ENCODE peak calls at places on chromosomes 7 and 10, in eight cellular contexts. One of them, this sample, is unnamed.

GRCh38 chr7:55131421-55131929 is 112.7 kb downstream of the EGFR start:
- DNase-seq in IMR-90: peak
- DNase-seq in heart left ventricle: peak
- DNase-seq in transverse colon: no peak
- DNase-seq in spleen: no peak
- DNase-seq in tibial nerve: no peak
- DNase-seq in upper lobe of left lung: no peak
- DNase-seq in Peyer's patch: no peak
- DNase-seq in this sample: peak

GRCh38 chr10:13087986-13088618 is 11.9 kb upstream of the OPTN start:
- DNase-seq in heart left ventricle: no peak
- DNase-seq in upper lobe of left lung: no peak
- DNase-seq in tibial nerve: peak
- DNase-seq in IMR-90: peak
- DNase-seq in spleen: no peak
- DNase-seq in Peyer's patch: no peak
- DNase-seq in transverse colon: no peak
- DNase-seq in this sample: no peak

GRCh38 chr10:60480865-60481563 is 91.3 kb upstream of the ANK3 start:
- DNase-seq in IMR-90: peak
- DNase-seq in tibial nerve: peak
- DNase-seq in Peyer's patch: no peak
- DNase-seq in transverse colon: no peak
- DNase-seq in heart left ventricle: no peak
- DNase-seq in upper lobe of left lung: peak
- DNase-seq in spleen: no peak
- DNase-seq in this sample: no peak

GRCh38 chr7:122546496-122546895 is 152.4 kb downstream of the RNF133 start:
- DNase-seq in upper lobe of left lung: no peak
- DNase-seq in heart left ventricle: no peak
- DNase-seq in tibial nerve: no peak
- DNase-seq in IMR-90: no peak
- DNase-seq in spleen: no peak
- DNase-seq in transverse colon: no peak
- DNase-seq in Peyer's patch: no peak
- DNase-seq in this sample: no peak

GRCh38 chr10:113099431-113100298 is 149.6 kb downstream of the TCF7L2 start:
- DNase-seq in Peyer's patch: no peak
- DNase-seq in heart left ventricle: no peak
- DNase-seq in spleen: no peak
- DNase-seq in transverse colon: no peak
- DNase-seq in upper lobe of left lung: peak
- DNase-seq in IMR-90: peak
- DNase-seq in tibial nerve: peak
- DNase-seq in this sample: no peak

GRCh38 chr7:101905203-101905865 is 87.9 kb downstream of the CUX1 start:
- DNase-seq in spleen: peak
- DNase-seq in Peyer's patch: no peak
- DNase-seq in transverse colon: no peak
- DNase-seq in heart left ventricle: no peak
- DNase-seq in IMR-90: peak
- DNase-seq in upper lobe of left lung: no peak
- DNase-seq in tibial nerve: no peak
- DNase-seq in this sample: no peak

GRCh38 chr10:12388671-12389070 is 39.3 kb downstream of the CAMK1D start:
- DNase-seq in upper lobe of left lung: no peak
- DNase-seq in spleen: no peak
- DNase-seq in Peyer's patch: no peak
- DNase-seq in tibial nerve: no peak
- DNase-seq in heart left ventricle: no peak
- DNase-seq in transverse colon: no peak
- DNase-seq in IMR-90: no peak
- DNase-seq in this sample: peak

GRCh38 chr10:82378146-82378545 is 503.2 kb downstream of the NRG3 start:
- DNase-seq in upper lobe of left lung: peak
- DNase-seq in spleen: no peak
- DNase-seq in heart left ventricle: peak
- DNase-seq in Peyer's patch: no peak
- DNase-seq in tibial nerve: no peak
- DNase-seq in IMR-90: peak
- DNase-seq in transverse colon: no peak
- DNase-seq in this sample: no peak

GRCh38 chr10:19803676-19804075 is 12.6 kb upstream of the PLXDC2 start:
- DNase-seq in tibial nerve: no peak
- DNase-seq in transverse colon: no peak
- DNase-seq in spleen: no peak
- DNase-seq in IMR-90: no peak
- DNase-seq in Peyer's patch: no peak
- DNase-seq in upper lobe of left lung: no peak
- DNase-seq in heart left ventricle: no peak
- DNase-seq in this sample: no peak

GRCh38 chr7:14759785-14760184 is 142.8 kb downstream of the DGKB start:
- DNase-seq in IMR-90: no peak
- DNase-seq in transverse colon: no peak
- DNase-seq in heart left ventricle: no peak
- DNase-seq in upper lobe of left lung: no peak
- DNase-seq in spleen: no peak
- DNase-seq in Peyer's patch: no peak
- DNase-seq in tibial nerve: no peak
- DNase-seq in this sample: no peak

GRCh38 chr10:98258683-98259454 is 9.1 kb downstream of the LOXL4 start:
- DNase-seq in Peyer's patch: no peak
- DNase-seq in heart left ventricle: no peak
- DNase-seq in transverse colon: no peak
- DNase-seq in spleen: peak
- DNase-seq in IMR-90: no peak
- DNase-seq in tibial nerve: no peak
- DNase-seq in upper lobe of left lung: no peak
- DNase-seq in this sample: no peak

GRCh38 chr7:36217211-36217960 is 64.3 kb downstream of the EEPD1 start:
- DNase-seq in IMR-90: no peak
- DNase-seq in transverse colon: no peak
- DNase-seq in tibial nerve: no peak
- DNase-seq in upper lobe of left lung: no peak
- DNase-seq in heart left ventricle: no peak
- DNase-seq in Peyer's patch: no peak
- DNase-seq in spleen: no peak
- DNase-seq in this sample: no peak

GRCh38 chr7:22582860-22583640 is 83.1 kb upstream of the STEAP1B start:
- DNase-seq in heart left ventricle: no peak
- DNase-seq in Peyer's patch: no peak
- DNase-seq in spleen: no peak
- DNase-seq in transverse colon: no peak
- DNase-seq in tibial nerve: no peak
- DNase-seq in IMR-90: peak
- DNase-seq in upper lobe of left lung: peak
- DNase-seq in this sample: no peak

GRCh38 chr10:22624289-22624738 is 90.1 kb downstream of the PIP4K2A start:
- DNase-seq in transverse colon: no peak
- DNase-seq in spleen: no peak
- DNase-seq in Peyer's patch: no peak
- DNase-seq in IMR-90: peak
- DNase-seq in heart left ventricle: no peak
- DNase-seq in tibial nerve: no peak
- DNase-seq in upper lobe of left lung: no peak
- DNase-seq in this sample: no peak

GRCh38 chr7:26399309-26399610 is 107.6 kb downstream of the SNX10 start:
- DNase-seq in transverse colon: no peak
- DNase-seq in IMR-90: peak
- DNase-seq in Peyer's patch: no peak
- DNase-seq in upper lobe of left lung: peak
- DNase-seq in spleen: peak
- DNase-seq in heart left ventricle: peak
- DNase-seq in tibial nerve: no peak
- DNase-seq in this sample: no peak

GRCh38 chr7:139634087-139634486 is 110.6 kb downstream of the CLEC2L start:
- DNase-seq in IMR-90: no peak
- DNase-seq in heart left ventricle: no peak
- DNase-seq in transverse colon: no peak
- DNase-seq in Peyer's patch: no peak
- DNase-seq in upper lobe of left lung: no peak
- DNase-seq in spleen: no peak
- DNase-seq in tibial nerve: no peak
- DNase-seq in this sample: no peak

GRCh38 chr7:139630643-139631519 is 107.4 kb downstream of the CLEC2L start:
- DNase-seq in transverse colon: no peak
- DNase-seq in upper lobe of left lung: no peak
- DNase-seq in heart left ventricle: no peak
- DNase-seq in Peyer's patch: no peak
- DNase-seq in tibial nerve: no peak
- DNase-seq in spleen: no peak
- DNase-seq in IMR-90: no peak
- DNase-seq in this sample: no peak

GRCh38 chr7:139626817-139627216 is 103.3 kb downstream of the CLEC2L start:
- DNase-seq in tibial nerve: no peak
- DNase-seq in transverse colon: no peak
- DNase-seq in heart left ventricle: no peak
- DNase-seq in Peyer's patch: no peak
- DNase-seq in IMR-90: no peak
- DNase-seq in upper lobe of left lung: no peak
- DNase-seq in spleen: no peak
- DNase-seq in this sample: no peak

GRCh38 chr7:139631520-139632031 is 108.1 kb downstream of the CLEC2L start:
- DNase-seq in spleen: no peak
- DNase-seq in tibial nerve: no peak
- DNase-seq in transverse colon: no peak
- DNase-seq in Peyer's patch: no peak
- DNase-seq in heart left ventricle: no peak
- DNase-seq in IMR-90: no peak
- DNase-seq in upper lobe of left lung: no peak
- DNase-seq in this sample: no peak

GRCh38 chr7:139629392-139630082 is 106.1 kb downstream of the CLEC2L start:
- DNase-seq in spleen: no peak
- DNase-seq in IMR-90: no peak
- DNase-seq in transverse colon: no peak
- DNase-seq in upper lobe of left lung: no peak
- DNase-seq in Peyer's patch: no peak
- DNase-seq in heart left ventricle: no peak
- DNase-seq in tibial nerve: no peak
- DNase-seq in this sample: no peak
- TF ChIP-seq CTCF in spleen: no peak
- TF ChIP-seq CTCF in IMR-90: no peak
- TF ChIP-seq CTCF in transverse colon: no peak
- TF ChIP-seq CTCF in upper lobe of left lung: no peak
- TF ChIP-seq CTCF in Peyer's patch: no peak
- TF ChIP-seq CTCF in heart left ventricle: no peak
- TF ChIP-seq CTCF in tibial nerve: no peak
- TF ChIP-seq CTCF in this sample: no peak

DNA sequence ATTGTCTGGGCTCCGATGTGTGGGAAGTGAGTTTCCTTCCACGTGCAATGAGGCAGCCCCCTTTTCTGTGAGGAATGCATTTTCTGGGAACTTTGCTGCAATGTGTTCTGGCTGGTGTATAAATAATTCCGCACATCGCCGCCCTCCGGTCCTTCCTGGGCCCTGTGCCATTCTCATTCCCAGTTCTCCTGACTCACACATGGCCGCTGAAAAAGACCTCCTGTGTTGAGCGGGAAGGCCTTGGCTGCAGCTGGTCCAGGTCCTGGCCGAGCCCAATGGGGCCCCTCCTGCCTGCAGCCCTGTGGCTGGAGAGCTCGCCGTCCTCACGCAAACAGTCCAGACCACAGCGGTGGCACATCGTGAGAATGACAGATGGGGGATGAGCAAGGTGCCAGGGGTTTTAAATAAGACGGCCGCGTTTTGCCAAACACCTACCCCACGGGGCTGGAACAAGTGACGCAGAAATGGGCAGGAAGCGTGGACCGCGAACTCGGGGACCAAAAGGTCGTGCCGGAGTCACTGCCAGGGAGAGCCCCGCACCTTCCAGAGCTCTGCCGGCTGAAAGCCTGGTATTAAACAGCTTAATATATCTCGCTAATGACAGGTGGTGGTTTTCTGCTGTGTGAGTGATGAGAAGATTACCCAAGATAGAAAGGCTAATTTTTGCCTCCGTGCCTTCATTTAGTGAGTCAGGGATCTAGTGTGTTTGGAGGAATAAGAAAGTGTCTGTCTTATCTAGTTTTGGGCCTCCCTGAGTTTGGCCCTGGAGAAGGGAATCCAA is 37.0 kb downstream of the FAM20C start:
- DNase-seq in Peyer's patch: peak
- DNase-seq in transverse colon: peak
- DNase-seq in spleen: no peak
- DNase-seq in tibial nerve: peak
- DNase-seq in heart left ventricle: peak
- DNase-seq in upper lobe of left lung: peak
- DNase-seq in IMR-90: peak
- DNase-seq in this sample: no peak
- TF ChIP-seq POLR2A in Peyer's patch: no peak
- TF ChIP-seq POLR2A in transverse colon: no peak
- TF ChIP-seq POLR2A in spleen: no peak
- TF ChIP-seq POLR2A in tibial nerve: no peak
- TF ChIP-seq POLR2A in heart left ventricle: no peak
- TF ChIP-seq POLR2A in upper lobe of left lung: no peak
- TF ChIP-seq POLR2A in IMR-90: no peak
- TF ChIP-seq POLR2A in this sample: no peak

DNA sequence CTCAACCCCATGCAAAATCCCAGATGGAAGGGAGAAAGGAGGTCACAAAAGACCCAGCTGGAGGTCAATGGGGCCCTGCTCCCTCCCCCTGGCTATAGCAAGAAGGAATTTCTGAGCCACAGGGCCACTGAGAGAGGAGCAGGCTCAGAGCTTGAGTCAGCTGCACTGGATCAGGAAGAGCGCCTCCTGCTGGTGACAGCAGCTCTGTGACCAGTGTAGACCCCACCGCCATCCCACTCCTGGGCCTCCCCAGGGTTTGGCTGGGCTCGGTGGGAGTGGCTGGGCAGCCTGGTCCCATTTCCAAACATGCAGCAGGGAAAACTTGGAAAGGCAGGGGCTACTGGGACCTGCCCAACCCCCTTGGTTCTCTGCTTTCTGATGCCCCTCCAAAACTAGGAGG is 31.5 kb upstream of the PRLHR start:
- DNase-seq in tibial nerve: no peak
- DNase-seq in transverse colon: no peak
- DNase-seq in upper lobe of left lung: no peak
- DNase-seq in Peyer's patch: no peak
- DNase-seq in IMR-90: no peak
- DNase-seq in spleen: no peak
- DNase-seq in heart left ventricle: no peak
- DNase-seq in this sample: no peak
- TF ChIP-seq CTCF in tibial nerve: no peak
- TF ChIP-seq CTCF in transverse colon: peak
- TF ChIP-seq CTCF in upper lobe of left lung: no peak
- TF ChIP-seq CTCF in Peyer's patch: no peak
- TF ChIP-seq CTCF in IMR-90: no peak
- TF ChIP-seq CTCF in spleen: no peak
- TF ChIP-seq CTCF in heart left ventricle: no peak
- TF ChIP-seq CTCF in this sample: no peak

DNA sequence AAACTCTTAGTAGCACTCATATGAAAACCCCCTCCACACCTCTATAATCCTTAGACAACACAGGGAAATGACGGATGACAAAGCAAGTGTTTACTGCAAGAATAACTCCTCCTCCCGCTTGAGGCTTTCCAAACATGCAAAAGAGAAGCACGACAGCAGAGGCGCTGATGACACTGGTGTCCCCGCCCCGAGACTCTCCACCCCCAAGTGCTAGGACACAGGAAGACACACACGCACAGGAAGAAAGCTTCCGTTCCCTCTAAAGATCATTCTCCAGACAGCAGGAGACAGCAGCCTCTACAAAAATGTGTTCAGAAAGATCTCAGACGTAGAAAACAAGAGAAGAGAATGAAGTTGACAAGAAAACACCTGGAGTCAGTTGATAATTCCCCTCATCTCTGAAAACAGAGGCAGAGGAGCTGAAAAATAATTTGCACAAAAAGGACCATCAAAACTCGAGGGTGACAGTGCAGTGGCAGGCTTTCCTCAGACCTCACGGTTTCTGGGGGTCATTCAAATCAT is 90.2 kb downstream of the DLG5 start:
- DNase-seq in spleen: peak
- DNase-seq in IMR-90: peak
- DNase-seq in upper lobe of left lung: peak
- DNase-seq in Peyer's patch: peak
- DNase-seq in tibial nerve: peak
- DNase-seq in heart left ventricle: peak
- DNase-seq in transverse colon: peak
- DNase-seq in this sample: no peak
- TF ChIP-seq POLR2A in spleen: no peak
- TF ChIP-seq POLR2A in IMR-90: no peak
- TF ChIP-seq POLR2A in upper lobe of left lung: peak
- TF ChIP-seq POLR2A in Peyer's patch: no peak
- TF ChIP-seq POLR2A in tibial nerve: no peak
- TF ChIP-seq POLR2A in heart left ventricle: no peak
- TF ChIP-seq POLR2A in transverse colon: peak
- TF ChIP-seq POLR2A in this sample: no peak

This sample was measured in suprapubic skin.